ENCODE peak calls at places on chromosome 17, in four cellular contexts. K, Y, X and O are unnamed samples.

GRCh38 chr17:46178550-46179198 is 14.6 kb downstream of the KANSL1 start:
- DNase-seq in X (no peak), Y (no peak), K (no peak), O (no peak)

GRCh38 chr17:72602517-72603345 is 481.9 kb downstream of the SOX9 start:
- DNase-seq in X (no peak), Y (peak), K (no peak), O (peak)

GRCh38 chr17:71325117-71325516 is 795.7 kb upstream of the SOX9 start:
- DNase-seq in X (no peak), Y (no peak), K (no peak), O (no peak)

GRCh38 chr17:32010114-32010513 is 2.9 kb downstream of the LRRC37B start:
- DNase-seq in K (no peak), X (no peak), Y (no peak), O (no peak)

GRCh38 chr17:73489333-73489732 is 154.9 kb downstream of the SDK2 start:
- DNase-seq in K (no peak), Y (no peak), X (no peak), O (no peak)

GRCh38 chr17:69654981-69655581 is 240.6 kb downstream of the MAP2K6 start:
- DNase-seq in X (peak), Y (no peak), K (no peak), O (no peak)

GRCh38 chr17:11550431-11550830 is 47.8 kb upstream of the DNAH9 start:
- DNase-seq in X (no peak), K (no peak), Y (no peak), O (no peak)

GRCh38 chr17:46072998-46073397 is 73.9 kb downstream of the STH start:
- DNase-seq in X (no peak), K (no peak), Y (peak), O (no peak)

GRCh38 chr17:3659541-3660111 is 8.8 kb downstream of the TAX1BP3 start:
- DNase-seq in K (peak), Y (peak), X (peak), O (peak)

GRCh38 chr17:81414751-81415516 is 19.7 kb downstream of the BAHCC1 start:
- DNase-seq in X (no peak), K (no peak), Y (no peak), O (no peak)

GRCh38 chr17:43984521-43984920 is 19.9 kb upstream of the NAGS start:
- DNase-seq in K (no peak), Y (no peak), X (no peak), O (no peak)
- TF ChIP-seq POLR2A in K (no peak), Y (no peak), X (no peak), O (no peak)

DNA sequence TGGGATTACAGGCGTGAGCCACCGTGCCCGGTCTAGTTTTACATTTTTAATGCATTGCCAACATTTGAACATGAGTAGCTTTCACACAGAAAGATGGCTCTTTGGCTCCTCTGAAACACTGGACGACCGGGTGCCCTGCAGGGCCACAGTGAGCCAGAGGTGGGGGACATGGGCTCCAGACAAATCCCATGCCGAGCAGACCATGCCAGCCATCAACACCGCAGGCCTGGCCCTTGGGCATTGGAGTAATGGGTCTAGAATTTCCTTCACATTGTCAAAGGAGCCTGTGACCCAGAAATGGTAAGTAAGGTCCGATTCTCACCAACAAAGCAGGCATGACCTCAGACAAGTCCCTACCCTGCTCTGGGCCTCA is 21.4 kb upstream of the MPRIP start:
- DNase-seq in X (no peak), K (no peak), Y (no peak), O (no peak)
- H3K4me3 ChIP-seq in X (no peak), K (no peak), Y (no peak), O (no peak)

DNA sequence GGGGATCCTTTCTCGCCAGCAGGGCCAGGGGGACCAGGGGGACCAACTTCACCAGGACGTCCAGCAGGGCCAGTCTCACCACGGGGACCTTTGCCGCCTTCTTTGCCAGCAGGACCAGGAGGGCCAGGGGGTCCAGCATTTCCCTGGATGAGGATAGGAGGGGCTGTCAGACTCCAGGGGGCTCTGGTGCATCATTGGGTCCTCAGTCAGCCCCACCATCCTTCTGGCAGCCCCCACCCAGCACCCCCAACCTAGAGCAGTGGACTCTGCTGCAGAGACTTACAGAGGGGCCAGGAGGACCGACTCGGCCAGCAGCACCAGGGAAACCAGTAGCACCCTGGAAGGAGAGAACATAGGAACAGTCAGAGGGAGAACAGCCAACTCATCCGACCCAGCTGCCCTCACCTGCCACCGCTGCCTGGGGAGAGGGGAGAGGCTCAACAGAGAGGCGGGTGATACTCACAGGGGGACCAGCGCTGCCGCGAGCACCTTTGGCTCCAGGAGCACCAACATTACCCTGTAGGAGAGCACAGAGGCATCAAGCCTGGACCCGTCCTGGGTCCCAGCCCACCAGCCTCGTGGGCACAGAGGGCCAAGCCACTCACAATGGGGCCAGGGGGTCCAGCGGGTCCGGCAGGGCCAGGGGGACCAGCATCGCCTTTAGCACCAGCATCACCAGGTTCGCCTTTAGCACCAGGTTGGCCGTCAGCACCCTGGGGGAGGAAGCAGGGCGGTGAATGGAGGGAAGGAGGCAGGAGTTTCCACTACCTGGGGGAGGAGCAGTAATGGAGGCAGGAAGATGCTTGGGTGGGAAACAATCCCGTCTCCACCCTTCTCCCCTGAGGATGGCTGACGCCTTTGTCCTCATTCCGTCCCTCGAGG is 11.8 kb downstream of the COL1A1 start:
- DNase-seq in K (no peak), X (no peak), Y (no peak), O (no peak)
- H3K27ac ChIP-seq in K (peak), X (no peak), Y (no peak), O (no peak)

GRCh38 chr17:50707296-50708049 is at the start of gene ANKRD40:
- DNase-seq in K (peak), Y (peak), X (peak), O (peak)
- TF ChIP-seq POLR2A in K (peak), Y (peak), X (no peak), O (peak)

GRCh38 chr17:65123757-65124675 is 13.2 kb upstream of the RGS9 start:
- DNase-seq in X (no peak), Y (no peak), K (no peak), O (no peak)

GRCh38 chr17:65117384-65118035 is 19.7 kb upstream of the RGS9 start:
- DNase-seq in K (no peak), X (no peak), Y (no peak), O (no peak)

GRCh38 chr17:65121368-65121767 is 15.8 kb upstream of the RGS9 start:
- DNase-seq in X (no peak), K (no peak), Y (no peak), O (no peak)

GRCh38 chr17:65122836-65123756 is 14.1 kb upstream of the RGS9 start:
- DNase-seq in X (peak), K (peak), Y (peak), O (peak)

GRCh38 chr17:65121916-65122821 is 15.0 kb upstream of the RGS9 start:
- DNase-seq in K (no peak), Y (no peak), X (no peak), O (no peak)
- H3K4me3 ChIP-seq in K (peak), Y (peak), X (no peak), O (no peak)

GRCh38 chr17:6325741-6326140 is 109.2 kb downstream of the AIPL1 start:
- DNase-seq in Y (no peak), K (no peak), X (no peak), O (no peak)
- H3K27ac ChIP-seq in Y (no peak), K (no peak), X (no peak), O (no peak)

DNA sequence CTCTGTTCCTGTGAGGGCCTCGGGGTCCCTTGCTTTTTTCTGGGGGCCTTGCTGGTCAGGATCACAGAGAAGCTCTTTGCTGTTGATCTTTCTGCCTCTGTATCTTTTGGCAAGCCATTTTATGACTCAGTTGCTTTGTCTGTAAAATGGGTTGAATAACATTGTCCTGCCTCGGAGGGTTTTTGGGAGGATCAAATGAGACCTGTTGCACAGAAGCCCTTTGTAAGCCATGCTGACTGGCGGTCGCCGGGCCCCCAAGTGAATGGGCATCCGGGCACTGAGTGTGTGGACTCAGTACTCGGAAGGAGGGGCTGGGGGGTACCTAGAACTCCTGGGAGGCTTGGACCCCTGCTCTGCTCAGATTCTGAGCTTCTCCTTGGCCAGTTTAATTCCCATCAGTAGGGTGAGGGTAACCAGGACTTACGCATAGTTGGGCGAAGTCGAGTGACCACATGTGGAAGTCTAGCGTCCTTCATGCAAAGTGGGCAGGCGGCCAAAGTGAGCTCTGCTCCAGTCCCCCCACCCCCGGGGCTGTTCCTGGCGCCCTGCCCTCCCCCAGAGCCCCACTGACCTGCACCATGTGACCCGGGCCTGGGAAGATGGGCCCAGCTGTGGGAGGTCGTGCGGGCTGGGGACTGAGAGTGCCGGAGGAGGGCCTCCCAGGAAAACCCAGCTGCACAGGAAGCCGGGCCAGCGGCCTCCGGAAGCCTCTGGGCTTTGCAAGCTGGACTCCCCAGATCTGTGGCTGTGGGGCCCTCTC is 284.0 kb downstream of the SEC14L1 start:
- DNase-seq in K (peak), Y (no peak), X (peak), O (peak)
- TF ChIP-seq POLR2A in K (no peak), Y (no peak), X (peak), O (no peak)